ENCODE peak calls at places on chromosome 10, in four cellular contexts. A, S, I and T are unnamed samples.

GRCh38 chr10:98285416-98285815 is 17.4 kb upstream of the LOXL4 start:
- DNase-seq in A (no peak), S (no peak), I (no peak), T (peak)

GRCh38 chr10:87546221-87546620 is 41.5 kb downstream of the MINPP1 start:
- DNase-seq in A (no peak), S (no peak), I (no peak), T (no peak)

GRCh38 chr10:29862926-29863614 is 196.3 kb downstream of the JCAD start:
- DNase-seq in A (no peak), S (no peak), I (no peak), T (peak)

GRCh38 chr10:88707429-88708110 is 1.5 kb downstream of the LIPK start:
- DNase-seq in A (no peak), S (no peak), I (no peak), T (peak)

GRCh38 chr10:116417821-116418220 is 9.8 kb upstream of the PNLIPRP3 start:
- DNase-seq in A (no peak), S (no peak), I (no peak), T (peak)

GRCh38 chr10:86520871-86521619 is 547 bp downstream of the WAPL start:
- DNase-seq in A (peak), S (peak), I (peak), T (peak)

GRCh38 chr10:112649492-112650152 is 202.6 kb downstream of the VTI1A start:
- DNase-seq in A (no peak), S (no peak), I (no peak), T (no peak)

GRCh38 chr10:132163278-132163765 is 23.4 kb upstream of the DPYSL4 start:
- DNase-seq in A (no peak), S (peak), I (peak), T (no peak)

GRCh38 chr10:91164520-91165065 is 55.9 kb upstream of the PCGF5 start:
- DNase-seq in A (no peak), S (no peak), I (no peak), T (peak)

GRCh38 chr10:89838002-89838615 is 136.7 kb downstream of the KIF20B start:
- DNase-seq in A (no peak), S (no peak), I (peak), T (no peak)

GRCh38 chr10:69348824-69349541 is 67.7 kb downstream of the TACR2 start:
- DNase-seq in A (no peak), S (no peak), I (no peak), T (peak)

GRCh38 chr10:80324086-80324485 is 32.5 kb downstream of the DYDC1 start:
- DNase-seq in A (no peak), S (no peak), I (no peak), T (peak)

GRCh38 chr10:119705434-119705831 is 20.4 kb upstream of the INPP5F start:
- DNase-seq in A (no peak), S (peak), I (peak), T (no peak)

GRCh38 chr10:133026171-133026570 is 61.6 kb upstream of the ADGRA1 start:
- DNase-seq in A (no peak), S (no peak), I (no peak), T (no peak)

GRCh38 chr10:69439813-69440506 is 11.3 kb upstream of the TSPAN15 start:
- DNase-seq in A (no peak), S (no peak), I (no peak), T (no peak)

GRCh38 chr10:47013469-47014169 is 102.4 kb downstream of the PTPN20 start:
- DNase-seq in A (no peak), S (no peak), I (peak), T (no peak)

GRCh38 chr10:48505394-48506112 is 99.3 kb downstream of the ARHGAP22 start:
- DNase-seq in A (peak), S (no peak), I (no peak), T (no peak)

GRCh38 chr10:12640026-12640425 is 290.7 kb downstream of the CAMK1D start:
- DNase-seq in A (no peak), S (no peak), I (no peak), T (no peak)

GRCh38 chr10:119608316-119609155 is 11.8 kb upstream of the TIAL1 start:
- DNase-seq in A (peak), S (no peak), I (peak), T (peak)

GRCh38 chr10:43041422-43042342 is 35.2 kb upstream of the RET start:
- DNase-seq in A (peak), S (no peak), I (no peak), T (no peak)

GRCh38 chr10:113111900-113112853 is 162.1 kb downstream of the TCF7L2 start:
- DNase-seq in A (no peak), S (no peak), I (no peak), T (peak)

GRCh38 chr10:12188656-12189055 is 7.0 kb downstream of the NUDT5 start:
- DNase-seq in A (no peak), S (no peak), I (no peak), T (no peak)

GRCh38 chr10:91680521-91680920 is 47.6 kb upstream of the PPP1R3C start:
- DNase-seq in A (no peak), S (no peak), I (no peak), T (no peak)

GRCh38 chr10:30893208-30893607 is 138.5 kb downstream of the ZNF438 start:
- DNase-seq in A (no peak), S (no peak), I (no peak), T (no peak)

GRCh38 chr10:73653701-73654100 is 2.1 kb downstream of the SYNPO2L start:
- DNase-seq in A (no peak), S (no peak), I (peak), T (peak)

GRCh38 chr10:127694580-127695193 is 42.3 kb upstream of the FOXI2 start:
- DNase-seq in A (no peak), S (no peak), I (peak), T (no peak)

GRCh38 chr10:110629680-110630191 is 14.4 kb upstream of the RBM20 start:
- DNase-seq in A (no peak), S (no peak), I (no peak), T (peak)

GRCh38 chr10:3090914-3091313 is 23.6 kb downstream of the PFKP start:
- DNase-seq in A (no peak), S (no peak), I (no peak), T (peak)
- TF ChIP-seq CTCF in A (no peak), S (no peak), I (no peak), T (no peak)

DNA sequence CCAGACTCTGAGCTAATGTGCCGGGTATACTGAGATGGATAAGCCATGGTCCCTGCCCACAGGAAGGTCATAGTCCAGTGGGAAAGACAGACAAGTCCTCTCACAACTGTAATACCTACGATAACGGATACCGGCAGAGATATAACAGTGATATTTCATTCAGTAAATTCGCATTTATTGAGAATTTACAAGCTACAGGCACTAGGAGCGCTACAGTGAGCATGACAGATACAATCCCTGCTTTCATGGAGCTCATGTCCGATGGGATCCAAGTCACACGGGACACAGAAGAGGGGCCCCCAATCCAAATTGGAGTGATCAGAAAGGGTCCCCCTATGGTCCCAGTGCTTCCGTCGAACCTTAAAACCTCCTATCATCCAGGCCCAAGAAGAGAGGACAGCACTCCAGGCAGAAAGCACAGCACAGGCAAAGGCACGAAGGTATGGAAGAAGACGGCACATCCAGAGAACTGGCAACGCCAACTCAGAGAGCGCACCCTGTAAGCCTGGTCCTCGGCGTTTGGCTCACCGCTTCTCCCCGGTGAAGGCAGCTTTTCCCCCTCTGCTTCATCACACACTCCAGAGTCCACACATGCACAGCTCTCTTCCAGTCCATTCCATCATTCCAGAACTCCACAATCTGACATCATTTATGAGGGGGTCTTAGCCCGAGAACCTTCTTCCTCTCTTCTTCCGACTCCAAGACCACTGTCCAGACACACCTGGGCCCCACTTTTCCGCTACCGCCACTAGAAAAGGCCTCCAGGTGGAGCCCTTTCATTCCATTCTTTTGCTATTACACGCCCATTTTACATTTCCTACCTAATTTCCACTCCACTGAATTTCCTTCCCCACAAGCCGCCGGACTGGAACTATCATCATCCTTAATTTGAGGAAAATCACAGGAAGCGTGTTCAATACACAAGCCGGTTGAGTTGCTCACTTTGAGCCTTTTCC is 47.8 kb upstream of the NKX2-3 start:
- DNase-seq in A (no peak), S (no peak), I (no peak), T (no peak)
- TF ChIP-seq CTCF in A (no peak), S (peak), I (no peak), T (peak)

GRCh38 chr10:64840341-64840740 is 1319.1 kb downstream of the REEP3 start:
- DNase-seq in A (no peak), S (no peak), I (no peak), T (no peak)
- TF ChIP-seq CTCF in A (no peak), S (no peak), I (no peak), T (no peak)

GRCh38 chr10:14200645-14201534 is 129.8 kb downstream of the FRMD4A start:
- DNase-seq in A (no peak), S (no peak), I (no peak), T (no peak)
- TF ChIP-seq CTCF in A (peak), S (peak), I (no peak), T (peak)

DNA sequence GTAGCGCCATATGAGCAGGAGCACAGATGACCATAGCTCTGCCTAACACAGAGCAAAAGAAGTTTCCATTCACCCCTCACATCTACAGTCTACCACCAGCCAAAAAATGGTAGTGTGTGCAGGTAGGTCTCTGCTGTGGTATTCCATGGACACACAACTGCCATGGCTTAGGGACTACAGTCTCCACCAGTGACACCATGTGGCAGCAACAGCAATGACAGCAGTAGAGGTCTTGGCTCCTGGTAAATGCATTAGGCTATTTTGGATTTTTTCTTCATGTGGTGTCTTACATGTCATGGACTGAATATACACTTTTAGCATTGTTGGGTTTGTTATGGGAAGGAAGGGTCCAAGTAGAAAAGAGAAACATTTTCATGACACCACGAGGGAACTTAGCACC is 70.1 kb upstream of the CABCOCO1 start:
- DNase-seq in A (no peak), S (no peak), I (no peak), T (no peak)
- TF ChIP-seq CTCF in A (peak), S (peak), I (peak), T (peak)

DNA sequence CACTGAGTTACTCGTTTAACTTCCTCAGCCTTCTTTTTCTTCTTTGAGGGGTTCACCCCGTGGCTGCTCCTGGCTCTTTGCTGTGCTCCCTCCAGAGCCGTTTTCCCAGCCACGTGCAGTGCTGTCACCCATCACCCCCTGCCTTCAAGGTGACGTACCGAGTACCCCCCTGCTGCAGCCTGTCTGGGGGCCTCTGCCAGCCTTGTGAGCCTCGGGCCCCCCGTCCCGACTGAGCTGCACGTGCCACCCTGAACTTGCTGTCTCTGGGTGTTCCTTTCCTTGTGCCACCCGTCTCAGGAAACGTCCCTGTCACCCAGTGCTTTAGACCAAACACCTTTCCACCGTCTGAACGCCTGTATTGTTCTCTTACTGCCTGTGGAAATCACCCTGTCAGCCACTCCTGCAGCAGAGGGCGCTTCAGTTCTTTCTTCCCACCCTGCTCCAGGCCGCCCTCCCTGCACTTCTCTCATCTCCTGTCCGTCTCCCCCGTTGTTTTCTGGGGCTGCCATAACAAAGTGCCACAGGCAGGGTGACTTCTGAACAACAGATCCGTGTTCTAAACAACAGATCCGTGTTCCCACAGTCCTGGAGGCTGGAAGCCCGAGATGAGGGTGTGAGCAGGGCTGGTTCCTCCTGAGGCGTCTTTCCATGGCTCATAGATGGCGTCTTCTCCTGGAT is 44.6 kb downstream of the WDR37 start:
- DNase-seq in A (no peak), S (no peak), I (no peak), T (no peak)
- TF ChIP-seq CTCF in A (peak), S (no peak), I (no peak), T (no peak)

GRCh38 chr10:26157734-26158133 is 58.8 kb upstream of the GAD2 start:
- DNase-seq in A (no peak), S (no peak), I (no peak), T (no peak)
- TF ChIP-seq CTCF in A (no peak), S (peak), I (peak), T (no peak)